ENCODE peak calls at places on chromosomes 1 and 21, in four cellular contexts. I is body of pancreas, U is transverse colon, E is endothelial cell of umbilical vein. H is an unnamed sample.

GRCh38 chr1:208203848-208204609 is 40.2 kb downstream of the PLXNA2 start:
- DNase-seq in I (no peak), U (no peak), E (peak), H (no peak)

GRCh38 chr1:79679916-79680315 is 673.4 kb upstream of the ADGRL4 start:
- DNase-seq in I (no peak), U (no peak), E (no peak), H (no peak)

GRCh38 chr1:84020151-84020550 is 21.2 kb upstream of the TTLL7 start:
- DNase-seq in I (peak), U (no peak), E (no peak), H (no peak)

GRCh38 chr1:38991638-38992449 is 768 bp downstream of the AKIRIN1 start:
- DNase-seq in I (peak), U (peak), E (peak), H (no peak)

GRCh38 chr21:42309753-42310213 is 5.4 kb downstream of the TFF3 start:
- DNase-seq in I (peak), U (peak), E (peak), H (peak)

GRCh38 chr1:100969336-100969735 is 56.2 kb downstream of the DPH5 start:
- DNase-seq in I (no peak), U (no peak), E (no peak), H (no peak)

GRCh38 chr1:21341517-21342078 is 51.3 kb upstream of the ECE1 start:
- DNase-seq in I (peak), U (peak), E (no peak), H (no peak)

GRCh38 chr1:72322910-72323309 is 40.6 kb upstream of the NEGR1 start:
- DNase-seq in I (no peak), U (no peak), E (no peak), H (no peak)

GRCh38 chr1:156725683-156726280 is 2.5 kb upstream of the METTL25B start:
- DNase-seq in I (peak), U (peak), E (peak), H (peak)

GRCh38 chr21:34243562-34243961 is 120.2 kb upstream of the KCNE2 start:
- DNase-seq in I (peak), U (peak), E (peak), H (peak)

GRCh38 chr1:183039985-183040447 is 16.8 kb downstream of the LAMC1 start:
- DNase-seq in I (no peak), U (no peak), E (peak), H (no peak)

GRCh38 chr1:65208577-65208976 is 60.6 kb downstream of the AK4 start:
- DNase-seq in I (no peak), U (no peak), E (no peak), H (no peak)

GRCh38 chr1:42419449-42419848 is 36.4 kb downstream of the ZMYND12 start:
- DNase-seq in I (no peak), U (peak), E (no peak), H (no peak)

GRCh38 chr1:209805875-209806760 is at the start of gene IRF6:
- DNase-seq in I (peak), U (peak), E (peak), H (peak)

GRCh38 chr1:82874041-82874440 is 1073.3 kb downstream of the ADGRL2 start:
- DNase-seq in I (no peak), U (no peak), E (no peak), H (no peak)

GRCh38 chr1:121558514-121558913 is 373.7 kb downstream of the SRGAP2C start:
- DNase-seq in I (no peak), U (no peak), E (peak), H (no peak)

GRCh38 chr1:20732071-20732587 is 374 bp downstream of the SH2D5 start:
- DNase-seq in I (peak), U (peak), E (peak), H (no peak)

GRCh38 chr1:40627987-40628902 is 37.2 kb downstream of the RIMS3 start:
- DNase-seq in I (no peak), U (no peak), E (no peak), H (no peak)

GRCh38 chr1:232952514-232953175 is 2.2 kb downstream of the NTPCR start:
- DNase-seq in I (peak), U (peak), E (peak), H (peak)

GRCh38 chr1:226047495-226047894 is 15.0 kb upstream of the H3-3A start:
- DNase-seq in I (no peak), U (no peak), E (no peak), H (no peak)

GRCh38 chr21:20902511-20902910 is 95.7 kb upstream of the NCAM2 start:
- DNase-seq in I (no peak), U (no peak), E (no peak), H (no peak)

GRCh38 chr1:47997289-47998200 is at the start of gene TRABD2B:
- DNase-seq in I (peak), U (peak), E (peak), H (peak)

GRCh38 chr1:228393811-228394570 is 12.6 kb downstream of the TRIM11 start:
- DNase-seq in I (no peak), U (no peak), E (no peak), H (no peak)
- TF ChIP-seq POLR2A in I (no peak), U (no peak), E (no peak), H (no peak)

DNA sequence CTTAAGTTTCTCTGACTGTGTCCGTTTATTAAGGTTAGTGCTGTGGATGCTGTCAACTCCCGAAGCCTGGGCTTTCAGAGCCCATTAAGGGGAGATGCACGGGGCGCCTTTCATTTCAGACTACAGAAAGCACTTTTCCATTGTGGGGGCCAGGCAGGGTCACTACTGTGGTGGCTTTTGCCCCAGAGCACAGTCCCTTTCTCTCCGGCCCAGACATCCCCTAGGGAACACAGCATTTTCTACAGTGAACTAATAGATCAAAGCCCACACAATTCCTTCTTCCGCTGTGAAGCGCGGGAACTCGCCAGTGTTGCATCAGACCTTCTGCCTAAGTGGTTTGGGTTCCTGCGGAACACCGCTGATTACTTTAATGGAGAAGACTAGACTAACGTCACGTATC is 26.8 kb upstream of the MAP1LC3C start:
- DNase-seq in I (no peak), U (no peak), E (no peak), H (no peak)
- TF ChIP-seq POLR2A in I (no peak), U (no peak), E (no peak), H (no peak)

GRCh38 chr1:81304187-81304586 is 496.5 kb upstream of the ADGRL2 start:
- DNase-seq in I (no peak), U (no peak), E (no peak), H (no peak)

DNA sequence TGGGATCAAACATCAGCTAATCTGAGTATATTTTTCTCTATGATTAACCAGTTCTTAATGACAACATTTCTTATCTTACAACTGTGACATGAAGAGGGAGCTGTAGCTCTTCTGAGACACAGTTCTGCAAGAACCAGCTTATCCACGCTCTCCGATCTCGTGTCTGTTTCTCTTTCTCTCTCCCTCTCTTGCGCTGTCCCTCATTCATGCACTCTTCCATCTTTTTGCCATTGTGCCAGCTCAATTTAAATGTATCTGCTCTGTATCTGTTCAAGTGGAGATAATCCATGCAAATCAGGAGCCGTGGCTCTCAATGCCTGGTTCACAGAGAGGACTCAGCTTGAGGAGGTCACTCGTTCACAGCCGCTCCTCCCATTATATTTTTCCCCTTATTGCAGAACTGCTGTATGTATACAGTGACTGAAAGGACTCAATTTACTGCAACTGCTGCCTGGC is 494.7 kb upstream of the ADGRL2 start:
- DNase-seq in I (peak), U (no peak), E (peak), H (no peak)
- TF ChIP-seq POLR2A in I (no peak), U (no peak), E (no peak), H (no peak)

DNA sequence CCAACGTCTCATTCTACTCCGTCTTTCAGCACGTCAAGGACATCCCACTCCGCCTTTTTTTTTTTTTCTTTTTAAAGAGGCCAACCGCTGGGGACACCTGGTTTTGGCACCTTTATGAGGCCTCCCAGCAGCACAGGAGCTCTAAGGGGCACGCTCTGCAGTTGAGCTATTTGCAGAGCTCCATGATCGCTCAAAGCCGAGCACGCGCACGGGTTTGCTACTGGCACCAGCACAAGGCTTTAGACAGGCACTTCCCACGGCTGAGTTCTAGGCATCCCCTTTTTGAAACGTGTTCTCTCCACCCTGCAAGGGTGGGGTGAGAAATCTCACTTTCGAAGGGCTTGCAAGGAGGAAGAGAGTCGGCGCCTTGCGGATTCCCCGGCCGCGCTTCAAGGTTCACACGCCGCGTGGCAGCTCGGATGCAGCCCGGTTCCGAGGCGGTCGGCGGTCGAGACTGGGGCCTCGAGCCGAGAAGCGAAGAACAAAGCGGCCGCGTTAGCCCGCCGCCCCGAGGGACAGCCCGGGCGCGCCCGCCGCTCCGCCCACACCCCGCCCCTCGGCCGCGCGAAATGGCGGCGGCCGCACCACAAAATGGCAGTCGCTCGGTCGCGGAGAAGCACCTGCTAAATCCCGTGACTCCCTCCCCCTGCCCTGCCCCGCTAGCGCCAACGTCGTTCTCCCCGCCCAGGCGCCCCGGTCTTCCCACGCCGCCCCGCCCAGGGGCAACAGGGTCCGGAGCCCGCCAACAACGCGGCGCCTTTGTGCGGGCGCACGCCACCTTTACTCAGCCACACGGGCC is 12.9 kb upstream of the SPEN start:
- DNase-seq in I (peak), U (peak), E (peak), H (peak)
- TF ChIP-seq POLR2A in I (peak), U (peak), E (peak), H (no peak)

DNA sequence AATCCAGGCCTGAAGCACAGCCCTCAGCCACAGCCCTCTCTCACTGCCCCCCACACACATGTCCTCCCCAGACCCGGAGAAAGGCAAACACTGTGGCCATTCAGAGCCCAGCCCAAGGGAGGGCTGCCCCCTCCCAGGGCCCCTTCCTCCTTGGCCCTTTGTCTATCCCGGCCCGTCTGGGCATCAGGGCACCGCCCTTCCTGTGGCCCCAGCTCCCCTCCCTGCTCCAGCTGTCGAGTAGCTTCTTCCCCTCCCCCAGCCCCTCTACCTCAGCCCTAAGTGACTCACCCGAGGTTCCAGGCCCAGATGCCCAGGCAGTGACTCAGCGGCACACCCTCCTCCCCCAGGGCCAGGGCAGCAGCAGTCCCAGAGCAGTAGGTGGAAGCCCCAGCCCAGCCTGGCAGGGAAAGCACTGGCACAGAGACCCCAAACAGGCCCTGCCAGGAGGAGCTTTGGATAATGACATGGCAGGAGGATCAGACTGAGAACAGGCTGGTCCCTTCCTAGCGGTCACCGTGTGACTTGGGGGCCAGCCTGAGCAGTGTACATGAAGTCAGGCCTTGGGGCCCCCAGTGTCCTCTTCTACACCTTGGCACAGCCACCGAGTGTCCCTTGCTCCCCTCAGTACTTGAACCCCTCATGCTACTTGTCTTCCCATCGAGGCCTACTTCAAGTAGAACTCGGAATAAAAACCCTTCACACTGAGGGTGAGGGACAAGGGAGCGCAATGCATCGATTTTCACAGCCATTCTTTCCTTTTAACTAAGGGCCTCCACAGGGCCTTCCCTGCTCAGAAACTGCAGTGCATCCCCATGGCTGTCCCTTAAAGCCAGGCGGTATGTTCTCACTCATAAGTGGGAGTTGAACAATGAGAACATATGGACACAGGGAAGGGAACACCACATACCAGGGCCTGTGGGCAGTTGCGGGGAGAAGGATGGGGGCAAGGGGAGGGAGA is 1.0 kb upstream of the S100A2 start:
- DNase-seq in I (peak), U (peak), E (peak), H (peak)
- TF ChIP-seq POLR2A in I (peak), U (peak), E (no peak), H (peak)